ENCODE peak calls at places on chromosome 17, in six cellular contexts. W is OCI-M1; O is glutamatergic neuron; A is putamen; N is GM20000; K is activated CD4-positive, alpha-beta T cell treated with anti-CD3 and anti-CD28 coated beads, Interleukin-2, amount 10 ng/mL, durations not matched to agents 7 days and 5 days. S is an unnamed sample.
A peak's percentile ranks its signal among the peaks of the same experiment; 100 is the strongest.

GRCh38 chr17:68710976-68711375 is 109.8 kb upstream of the FAM20A start:
- DNase-seq in N (no peak), O (no peak), A (no peak), K (no peak), W (no peak), S (no peak)

GRCh38 chr17:29977836-29978235 is 36.4 kb downstream of the EFCAB5 start:
- DNase-seq in N (no peak), O (no peak), K (no peak), W (no peak), A (no peak), S (no peak)

GRCh38 chr17:10156579-10157488 is 41.6 kb downstream of the GAS7 start:
- DNase-seq in W (peak; percentile 4), O (no peak), K (no peak), A (peak; percentile 46), N (peak; percentile 79), S (peak; percentile 61)

GRCh38 chr17:80105762-80106161 is 4.4 kb downstream of the GAA start:
- DNase-seq in N (no peak), W (no peak), O (no peak), A (no peak), K (no peak), S (no peak)

GRCh38 chr17:17313350-17313991 is 10.3 kb downstream of the NT5M start:
- DNase-seq in K (peak; percentile 81), W (peak; percentile 29), N (peak; percentile 85), A (no peak), O (peak; percentile 43), S (peak; percentile 71)

GRCh38 chr17:49787932-49788442 is 494 bp upstream of the KAT7 start:
- DNase-seq in N (no peak), O (no peak), K (peak; percentile 32), W (no peak), A (no peak), S (peak; percentile 43)

GRCh38 chr17:71926746-71927398 is 193.9 kb upstream of the SOX9 start:
- DNase-seq in A (no peak), K (no peak), N (no peak), O (no peak), W (no peak), S (no peak)

GRCh38 chr17:57909548-57909947 is 45.7 kb downstream of the CUEDC1 start:
- DNase-seq in K (no peak), N (no peak), A (no peak), W (no peak), O (no peak), S (no peak)

GRCh38 chr17:50355701-50356341 is 9.9 kb downstream of the XYLT2 start:
- DNase-seq in W (no peak), K (no peak), N (no peak), O (no peak), A (no peak), S (no peak)

GRCh38 chr17:13273744-13274295 is 256.0 kb upstream of the ELAC2 start:
- DNase-seq in K (no peak), A (no peak), N (no peak), W (no peak), O (no peak), S (no peak)

GRCh38 chr17:50904522-50905459 is 38.6 kb upstream of the TOB1 start:
- DNase-seq in K (no peak), O (no peak), A (peak; percentile 64), W (no peak), N (no peak), S (peak; percentile 42)

GRCh38 chr17:50105811-50106210 is 10.7 kb downstream of the PDK2 start:
- DNase-seq in K (no peak), W (no peak), N (no peak), A (no peak), O (no peak), S (no peak)